ENCODE peak calls at places on chromosomes 6 and 20, in eight cellular contexts. P is GM06990, L is cardiac muscle cell, K is right lobe of liver, U is AG09309, O is endothelial cell, Z is upper lobe of right lung, Y is ovary. G is an unnamed sample.

GRCh38 chr6:12536416-12536815 is 180.2 kb upstream of the PHACTR1 start:
- DNase-seq in Y (no peak), O (no peak), U (no peak), K (no peak), P (no peak), Z (no peak), L (no peak), G (no peak)

GRCh38 chr6:83901624-83902023 is 42.1 kb downstream of the CYB5R4 start:
- DNase-seq in O (no peak), P (no peak), Z (no peak), K (no peak), L (no peak), U (no peak), Y (no peak), G (no peak)

GRCh38 chr6:54579011-54579410 is 267.6 kb upstream of the FAM83B start:
- DNase-seq in Z (no peak), K (no peak), L (no peak), U (peak; percentile 46), P (no peak), O (no peak), Y (no peak), G (no peak)

GRCh38 chr20:688809-689208 is 13.2 kb upstream of the SCRT2 start:
- DNase-seq in Y (no peak), U (no peak), L (no peak), K (no peak), P (no peak), O (no peak), Z (no peak), G (peak; percentile 52)

GRCh38 chr6:139166238-139166955 is 31.5 kb downstream of the HECA start:
- DNase-seq in K (no peak), Z (no peak), L (no peak), U (no peak), Y (no peak), O (no peak), P (no peak), G (no peak)

GRCh38 chr20:62073323-62073722 is 7.6 kb upstream of the TAF4 start:
- DNase-seq in Y (no peak), K (no peak), O (no peak), Z (no peak), L (no peak), P (no peak), U (no peak), G (no peak)

GRCh38 chr6:79546186-79546585 is 9.0 kb upstream of the LCA5 start:
- DNase-seq in Z (no peak), L (no peak), O (no peak), Y (no peak), P (no peak), U (no peak), K (no peak), G (no peak)

GRCh38 chr6:2857580-2858337 is 16.1 kb upstream of the SERPINB1 start:
- DNase-seq in L (no peak), Z (no peak), Y (peak; percentile 58), O (peak; percentile 31), P (peak; percentile 91), U (no peak), K (peak; percentile 74), G (no peak)

GRCh38 chr20:7015257-7015656 is 247.8 kb downstream of the BMP2 start:
- DNase-seq in K (no peak), Z (no peak), U (no peak), Y (no peak), P (no peak), O (no peak), L (peak; percentile 81), G (no peak)

GRCh38 chr6:113755449-113756289 is 101.5 kb upstream of the MARCKS start:
- DNase-seq in Y (no peak), U (no peak), K (no peak), P (peak; percentile 44), L (no peak), Z (no peak), O (no peak), G (no peak)

GRCh38 chr6:162730502-162730901 is 2.7 kb downstream of the PACRG start:
- DNase-seq in L (no peak), Y (no peak), U (no peak), Z (no peak), O (no peak), P (no peak), K (no peak), G (no peak)

GRCh38 chr20:31602779-31603441 is 2.2 kb upstream of the ID1 start:
- DNase-seq in P (peak; percentile 61), Y (no peak), Z (no peak), L (no peak), U (no peak), K (no peak), O (no peak), G (peak; percentile 16)

GRCh38 chr6:33846226-33846625 is 42.4 kb upstream of the MLN start:
- DNase-seq in P (no peak), U (no peak), L (no peak), K (no peak), Y (no peak), O (no peak), Z (no peak), G (no peak)

GRCh38 chr20:62118113-62119043 is 3.9 kb upstream of the LSM14B start:
- DNase-seq in Z (no peak), O (no peak), Y (no peak), U (no peak), K (no peak), L (no peak), P (no peak), G (no peak)

GRCh38 chr6:42086046-42086664 is 35.8 kb downstream of the TAF8 start:
- DNase-seq in Z (no peak), Y (no peak), P (no peak), U (no peak), K (no peak), O (no peak), L (no peak), G (no peak)

GRCh38 chr6:36414481-36414880 is 27.0 kb upstream of the ETV7 start:
- DNase-seq in L (no peak), K (no peak), Y (no peak), P (no peak), Z (no peak), U (no peak), O (no peak), G (no peak)

GRCh38 chr20:25300496-25301170 is 52.7 kb downstream of the PYGB start:
- DNase-seq in Z (no peak), L (no peak), P (no peak), U (no peak), O (peak; percentile 17), Y (no peak), K (no peak), G (no peak)

GRCh38 chr20:63889241-63890200 is 5.4 kb upstream of the DNAJC5 start:
- DNase-seq in K (no peak), P (no peak), O (no peak), U (no peak), Z (no peak), L (no peak), Y (no peak), G (no peak)

GRCh38 chr6:15247750-15248450 is 2.0 kb downstream of the JARID2 start:
- DNase-seq in Y (peak; percentile 57), K (peak; percentile 74), P (peak; percentile 67), Z (peak; percentile 86), O (peak; percentile 62), L (peak; percentile 76), U (no peak), G (peak; percentile 72)

GRCh38 chr6:15247214-15247749 is 1.4 kb downstream of the JARID2 start:
- DNase-seq in U (no peak), Y (no peak), K (no peak), P (no peak), O (no peak), L (no peak), Z (no peak), G (no peak)

GRCh38 chr6:15250440-15251168 is 4.7 kb downstream of the JARID2 start:
- DNase-seq in O (no peak), Z (no peak), U (no peak), Y (no peak), K (no peak), L (no peak), P (no peak), G (no peak)

GRCh38 chr6:15249371-15250019 is 3.6 kb downstream of the JARID2 start:
- DNase-seq in Y (no peak), K (no peak), P (no peak), L (no peak), Z (no peak), O (no peak), U (no peak), G (no peak)

GRCh38 chr6:15248451-15249370 is 2.8 kb downstream of the JARID2 start:
- DNase-seq in P (peak; percentile 94), O (peak; percentile 91), U (no peak), L (peak; percentile 93), Z (peak; percentile 96), K (peak; percentile 97), Y (peak; percentile 98), G (peak; percentile 94)
- TF ChIP-seq CTCF in P (no peak), O (no peak), U (peak; percentile 32), L (peak; percentile 31), Z (no peak), K (no peak), Y (peak; percentile 18), G (no peak)

DNA sequence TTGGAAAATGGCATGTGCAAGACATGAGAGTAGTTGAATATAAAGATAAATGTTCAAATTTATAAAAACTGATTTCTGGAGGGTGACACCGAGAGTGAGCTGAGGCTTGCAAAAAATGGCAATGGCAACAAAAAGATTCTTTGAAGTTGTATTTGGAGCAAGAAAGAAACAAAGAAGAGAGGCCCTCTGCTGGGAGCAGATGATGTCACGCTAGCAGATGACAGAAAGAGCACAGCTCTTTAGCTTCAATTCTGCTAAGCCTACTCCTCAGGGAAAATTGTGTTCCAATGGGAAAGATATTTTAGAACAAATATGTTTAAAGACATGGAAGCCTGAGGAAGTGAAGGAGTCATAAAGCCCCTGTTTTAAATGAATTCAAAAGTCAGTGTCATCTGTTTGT is 125.3 kb upstream of the NOX3 start:
- DNase-seq in L (no peak), Z (no peak), Y (no peak), K (no peak), O (no peak), U (no peak), P (no peak), G (no peak)
- TF ChIP-seq CTCF in L (no peak), Z (no peak), Y (no peak), K (no peak), O (no peak), U (peak; percentile 5), P (peak; percentile 20), G (no peak)

GRCh38 chr20:4026093-4026601 is 10.8 kb upstream of the RNF24 start:
- DNase-seq in K (no peak), Z (no peak), O (peak; percentile 25), Y (no peak), L (peak; percentile 52), P (no peak), U (no peak), G (no peak)
- TF ChIP-seq CTCF in K (no peak), Z (peak; percentile 25), O (no peak), Y (no peak), L (peak; percentile 74), P (peak; percentile 6), U (peak; percentile 64), G (no peak)

GRCh38 chr20:13755809-13756208 is 28.9 kb downstream of the ESF1 start:
- DNase-seq in K (no peak), Y (no peak), O (no peak), P (no peak), L (no peak), Z (no peak), U (no peak), G (no peak)
- TF ChIP-seq CTCF in K (no peak), Y (no peak), O (no peak), P (no peak), L (peak; percentile 11), Z (peak; percentile 23), U (peak; percentile 21), G (no peak)

GRCh38 chr20:21708738-21709534 is 3.5 kb downstream of the PAX1 start:
- DNase-seq in Z (no peak), Y (no peak), K (no peak), O (no peak), L (no peak), U (no peak), P (no peak), G (peak; percentile 41)
- TF ChIP-seq CTCF in Z (no peak), Y (no peak), K (no peak), O (no peak), L (no peak), U (no peak), P (no peak), G (no peak)

G was measured in nephron progenitor cell.